ENCODE peak calls at places on chromosomes 2 and 18, in four cellular contexts. One of them, this sample, is unnamed.
A peak's percentile ranks its signal among the peaks of the same experiment; 100 is the strongest.

GRCh38 chr2:117760916-117761315 is 53.6 kb upstream of the DDX18 start:
- DNase-seq in OCI-LY7: no peak
- DNase-seq in gastrocnemius medialis: no peak
- DNase-seq in Panc1: no peak
- DNase-seq in this sample: no peak

GRCh38 chr2:113260930-113261329 is 17.8 kb downstream of the PAX8 start:
- DNase-seq in gastrocnemius medialis: no peak
- DNase-seq in Panc1: no peak
- DNase-seq in OCI-LY7: no peak
- DNase-seq in this sample: no peak

GRCh38 chr2:1685957-1686783 is 58.1 kb downstream of the PXDN start:
- DNase-seq in gastrocnemius medialis: no peak
- DNase-seq in OCI-LY7: no peak
- DNase-seq in Panc1: no peak
- DNase-seq in this sample: no peak

GRCh38 chr2:38788306-38788705 is 10.3 kb downstream of the GEMIN6 start:
- DNase-seq in Panc1: no peak
- DNase-seq in OCI-LY7: no peak
- DNase-seq in gastrocnemius medialis: no peak
- DNase-seq in this sample: no peak

GRCh38 chr2:231573096-231573495 is 19.6 kb upstream of the TEX44 start:
- DNase-seq in OCI-LY7: no peak
- DNase-seq in Panc1: no peak
- DNase-seq in gastrocnemius medialis: no peak
- DNase-seq in this sample: no peak

GRCh38 chr2:75870133-75870532 is 159.4 kb upstream of the GCFC2 start:
- DNase-seq in OCI-LY7: no peak
- DNase-seq in gastrocnemius medialis: no peak
- DNase-seq in Panc1: no peak
- DNase-seq in this sample: peak; percentile 16

GRCh38 chr2:3189076-3189591 is 188.5 kb downstream of the EIPR1 start:
- DNase-seq in gastrocnemius medialis: no peak
- DNase-seq in Panc1: no peak
- DNase-seq in OCI-LY7: no peak
- DNase-seq in this sample: no peak

GRCh38 chr2:59804662-59805258 is 748.7 kb downstream of the BCL11A start:
- DNase-seq in gastrocnemius medialis: no peak
- DNase-seq in OCI-LY7: no peak
- DNase-seq in Panc1: no peak
- DNase-seq in this sample: no peak

GRCh38 chr2:12817870-12818269 is 101.1 kb downstream of the TRIB2 start:
- DNase-seq in OCI-LY7: no peak
- DNase-seq in gastrocnemius medialis: no peak
- DNase-seq in Panc1: no peak
- DNase-seq in this sample: no peak

GRCh38 chr18:2911533-2911932 is 64.7 kb downstream of the EMILIN2 start:
- DNase-seq in OCI-LY7: no peak
- DNase-seq in gastrocnemius medialis: no peak
- DNase-seq in Panc1: no peak
- DNase-seq in this sample: no peak
- H3K36me3 ChIP-seq in OCI-LY7: peaks cover 9% of the 10 kb centered on the region
- H3K36me3 ChIP-seq in gastrocnemius medialis: no peaks in the 10 kb centered on the region
- H3K36me3 ChIP-seq in Panc1: peaks cover 2% of the 10 kb centered on the region
- H3K36me3 ChIP-seq in this sample: peaks cover 16% of the 10 kb centered on the region

GRCh38 chr2:97870396-97870843 is 125.3 kb downstream of the TMEM131 start:
- DNase-seq in Panc1: peak; percentile 71
- DNase-seq in OCI-LY7: peak; percentile 55
- DNase-seq in gastrocnemius medialis: peak; percentile 63
- DNase-seq in this sample: no peak

GRCh38 chr2:97863829-97864228 is 131.9 kb downstream of the TMEM131 start:
- DNase-seq in Panc1: no peak
- DNase-seq in OCI-LY7: no peak
- DNase-seq in gastrocnemius medialis: no peak
- DNase-seq in this sample: no peak

GRCh38 chr2:97871096-97871780 is 124.5 kb downstream of the TMEM131 start:
- DNase-seq in Panc1: no peak
- DNase-seq in gastrocnemius medialis: no peak
- DNase-seq in OCI-LY7: no peak
- DNase-seq in this sample: no peak

GRCh38 chr2:97869722-97870346 is 125.9 kb downstream of the TMEM131 start:
- DNase-seq in gastrocnemius medialis: no peak
- DNase-seq in OCI-LY7: no peak
- DNase-seq in Panc1: no peak
- DNase-seq in this sample: no peak

DNA sequence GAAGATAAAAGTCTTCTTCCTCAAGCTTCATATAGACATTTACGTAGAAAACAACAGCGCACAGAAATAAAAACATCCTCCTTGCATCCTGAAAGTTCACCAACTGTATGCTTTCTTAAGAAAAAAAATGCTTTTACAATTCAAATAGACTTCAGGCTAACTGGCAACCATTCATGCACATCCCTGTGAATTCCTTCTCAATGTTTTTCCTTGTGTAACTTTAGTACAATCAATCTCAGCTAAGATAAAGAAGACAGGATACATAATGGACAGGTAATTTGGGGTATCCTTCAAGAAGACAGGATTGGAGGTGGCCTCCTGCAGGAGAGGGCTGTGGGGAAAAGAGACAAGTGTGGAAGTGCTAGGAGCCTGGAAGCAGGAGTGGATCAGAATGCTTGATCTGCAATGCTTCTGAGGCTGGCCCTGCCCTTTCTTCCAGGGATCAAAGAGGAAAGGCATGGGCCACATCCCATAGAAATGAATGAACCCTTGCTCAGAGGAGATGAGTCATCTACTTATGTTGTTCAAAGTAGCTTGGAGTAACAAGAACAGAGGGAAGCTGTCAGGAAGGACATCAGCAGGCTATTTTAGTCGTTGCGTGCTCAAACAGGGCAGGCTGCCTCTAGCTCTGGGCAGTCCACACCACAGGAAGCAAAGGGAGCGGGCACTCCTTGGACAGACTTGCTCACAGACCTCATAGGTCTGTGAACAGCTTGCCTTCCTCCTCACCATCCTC is 126.6 kb downstream of the TMEM131 start:
- DNase-seq in gastrocnemius medialis: peak; percentile 92
- DNase-seq in OCI-LY7: no peak
- DNase-seq in Panc1: peak; percentile 82
- DNase-seq in this sample: no peak
- H3K27ac ChIP-seq in gastrocnemius medialis: peak overlapping the region; percentile 94
- H3K27ac ChIP-seq in OCI-LY7: no peak overlapping the region
- H3K27ac ChIP-seq in Panc1: peak overlapping the region; percentile 79
- H3K27ac ChIP-seq in this sample: no peak overlapping the region

GRCh38 chr2:217852812-217853211 is 150.0 kb downstream of the TNS1 start:
- DNase-seq in gastrocnemius medialis: peak; percentile 23
- DNase-seq in Panc1: no peak
- DNase-seq in OCI-LY7: no peak
- DNase-seq in this sample: no peak
- H3K4me1 ChIP-seq in gastrocnemius medialis: peaks cover 95% of the 10 kb centered on the region
- H3K4me1 ChIP-seq in Panc1: no peaks in the 10 kb centered on the region
- H3K4me1 ChIP-seq in OCI-LY7: no peaks in the 10 kb centered on the region
- H3K4me1 ChIP-seq in this sample: no peaks in the 10 kb centered on the region

GRCh38 chr18:45863469-45863868 is 38.0 kb downstream of the SIGLEC15 start:
- DNase-seq in gastrocnemius medialis: no peak
- DNase-seq in Panc1: no peak
- DNase-seq in OCI-LY7: no peak
- DNase-seq in this sample: no peak

GRCh38 chr18:45861926-45862325 is 36.5 kb downstream of the SIGLEC15 start:
- DNase-seq in gastrocnemius medialis: no peak
- DNase-seq in OCI-LY7: no peak
- DNase-seq in Panc1: no peak
- DNase-seq in this sample: no peak

GRCh38 chr18:45860971-45861370 is 35.5 kb downstream of the SIGLEC15 start:
- DNase-seq in Panc1: no peak
- DNase-seq in OCI-LY7: no peak
- DNase-seq in gastrocnemius medialis: no peak
- DNase-seq in this sample: no peak

GRCh38 chr18:45859334-45859733 is 33.9 kb downstream of the SIGLEC15 start:
- DNase-seq in Panc1: no peak
- DNase-seq in OCI-LY7: no peak
- DNase-seq in gastrocnemius medialis: no peak
- DNase-seq in this sample: no peak

DNA sequence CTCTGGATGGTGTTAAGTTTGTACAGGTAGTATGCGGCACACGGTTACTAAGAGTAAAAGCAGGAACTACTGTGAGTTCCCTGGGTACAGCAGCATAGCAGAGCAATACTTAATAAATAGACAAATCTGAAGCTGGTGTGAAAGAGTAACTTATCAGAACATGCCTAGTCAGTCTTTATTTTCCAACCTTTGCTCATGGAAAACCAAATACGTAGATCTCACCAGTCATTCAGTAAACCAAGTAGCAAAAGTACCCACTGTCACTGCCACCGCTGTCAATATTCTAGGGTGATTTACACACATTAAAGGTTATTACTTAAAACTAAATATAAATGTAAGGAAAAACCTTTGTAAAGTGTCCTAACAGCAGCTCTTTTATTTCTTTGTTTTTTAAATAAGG is 35.0 kb downstream of the SIGLEC15 start:
- DNase-seq in gastrocnemius medialis: no peak
- DNase-seq in OCI-LY7: no peak
- DNase-seq in Panc1: no peak
- DNase-seq in this sample: no peak
- H3K36me3 ChIP-seq in gastrocnemius medialis: peaks cover 81% of the 10 kb centered on the region
- H3K36me3 ChIP-seq in OCI-LY7: peaks cover 12% of the 10 kb centered on the region
- H3K36me3 ChIP-seq in Panc1: no peaks in the 10 kb centered on the region
- H3K36me3 ChIP-seq in this sample: peaks cover 5% of the 10 kb centered on the region

GRCh38 chr2:207112397-207112796 is 53.4 kb downstream of the KLF7 start:
- DNase-seq in Panc1: no peak
- DNase-seq in gastrocnemius medialis: no peak
- DNase-seq in OCI-LY7: no peak
- DNase-seq in this sample: no peak

GRCh38 chr2:207110310-207110709 is 55.4 kb downstream of the KLF7 start:
- DNase-seq in Panc1: no peak
- DNase-seq in gastrocnemius medialis: no peak
- DNase-seq in OCI-LY7: no peak
- DNase-seq in this sample: no peak

GRCh38 chr2:207113403-207113802 is 52.3 kb downstream of the KLF7 start:
- DNase-seq in OCI-LY7: no peak
- DNase-seq in gastrocnemius medialis: no peak
- DNase-seq in Panc1: no peak
- DNase-seq in this sample: no peak

GRCh38 chr2:207110730-207111129 is 55.0 kb downstream of the KLF7 start:
- DNase-seq in OCI-LY7: no peak
- DNase-seq in Panc1: no peak
- DNase-seq in gastrocnemius medialis: no peak
- DNase-seq in this sample: no peak

GRCh38 chr2:207111757-207112156 is 54.0 kb downstream of the KLF7 start:
- DNase-seq in Panc1: no peak
- DNase-seq in gastrocnemius medialis: no peak
- DNase-seq in OCI-LY7: no peak
- DNase-seq in this sample: no peak
- H3K27ac ChIP-seq in Panc1: no peak overlapping the region
- H3K27ac ChIP-seq in gastrocnemius medialis: no peak overlapping the region
- H3K27ac ChIP-seq in OCI-LY7: no peak overlapping the region
- H3K27ac ChIP-seq in this sample: no peak overlapping the region

GRCh38 chr18:9263264-9263663 is 71.3 kb upstream of the TWSG1 start:
- DNase-seq in OCI-LY7: no peak
- DNase-seq in gastrocnemius medialis: no peak
- DNase-seq in Panc1: no peak
- DNase-seq in this sample: no peak

GRCh38 chr18:9260388-9261380 is 73.9 kb upstream of the TWSG1 start:
- DNase-seq in Panc1: no peak
- DNase-seq in gastrocnemius medialis: no peak
- DNase-seq in OCI-LY7: no peak
- DNase-seq in this sample: no peak

GRCh38 chr18:9259148-9259547 is 75.4 kb upstream of the TWSG1 start:
- DNase-seq in Panc1: no peak
- DNase-seq in OCI-LY7: no peak
- DNase-seq in gastrocnemius medialis: no peak
- DNase-seq in this sample: no peak
- H3K4me1 ChIP-seq in Panc1: no peaks in the 10 kb centered on the region
- H3K4me1 ChIP-seq in OCI-LY7: no peaks in the 10 kb centered on the region
- H3K4me1 ChIP-seq in gastrocnemius medialis: no peaks in the 10 kb centered on the region
- H3K4me1 ChIP-seq in this sample: no peaks in the 10 kb centered on the region

This sample was measured in iPS DF 6.9.